ENCODE peak calls at places on chromosomes 16 and 17, in four cellular contexts. One of them, this sample, is unnamed.

GRCh38 chr17:1989135-1989534 is 36.0 kb downstream of the RTN4RL1 start:
- DNase-seq in GM12878: no peak
- DNase-seq in OCI-LY7: no peak
- DNase-seq in cardiac muscle cell: no peak
- DNase-seq in this sample: no peak

GRCh38 chr16:647173-647902 is 1.8 kb upstream of the WDR90 start:
- DNase-seq in OCI-LY7: no peak
- DNase-seq in GM12878: no peak
- DNase-seq in cardiac muscle cell: no peak
- DNase-seq in this sample: no peak

GRCh38 chr17:56291226-56291805 is 138.0 kb downstream of the ANKFN1 start:
- DNase-seq in OCI-LY7: no peak
- DNase-seq in cardiac muscle cell: no peak
- DNase-seq in GM12878: no peak
- DNase-seq in this sample: no peak

GRCh38 chr16:29011112-29011511 is 26.3 kb downstream of the LAT start:
- DNase-seq in GM12878: no peak
- DNase-seq in cardiac muscle cell: no peak
- DNase-seq in OCI-LY7: no peak
- DNase-seq in this sample: no peak

GRCh38 chr17:57340160-57340981 is 84.0 kb downstream of the MSI2 start:
- DNase-seq in OCI-LY7: no peak
- DNase-seq in GM12878: no peak
- DNase-seq in cardiac muscle cell: no peak
- DNase-seq in this sample: no peak

GRCh38 chr17:50094753-50095616 is at the start of gene PDK2:
- DNase-seq in OCI-LY7: peak; percentile 97
- DNase-seq in GM12878: peak; percentile 78
- DNase-seq in cardiac muscle cell: peak; percentile 97
- DNase-seq in this sample: peak; percentile 98

GRCh38 chr16:11391576-11391975 is 46.3 kb downstream of the RMI2 start:
- DNase-seq in cardiac muscle cell: no peak
- DNase-seq in GM12878: no peak
- DNase-seq in OCI-LY7: no peak
- DNase-seq in this sample: no peak

GRCh38 chr17:78787444-78787843 is 5.4 kb upstream of the CYTH1 start:
- DNase-seq in OCI-LY7: peak; percentile 72
- DNase-seq in GM12878: no peak
- DNase-seq in cardiac muscle cell: no peak
- DNase-seq in this sample: peak; percentile 55

GRCh38 chr17:76462556-76463290 is 4.7 kb upstream of the AANAT start:
- DNase-seq in GM12878: no peak
- DNase-seq in cardiac muscle cell: no peak
- DNase-seq in OCI-LY7: no peak
- DNase-seq in this sample: peak; percentile 42

GRCh38 chr17:74748529-74749261 is at the start of gene NHERF1:
- DNase-seq in OCI-LY7: peak; percentile 99
- DNase-seq in cardiac muscle cell: peak; percentile 98
- DNase-seq in GM12878: peak; percentile 60
- DNase-seq in this sample: peak; percentile 95

GRCh38 chr17:74750039-74750326 is 1.6 kb downstream of the NHERF1 start:
- DNase-seq in OCI-LY7: no peak
- DNase-seq in cardiac muscle cell: no peak
- DNase-seq in GM12878: no peak
- DNase-seq in this sample: no peak

GRCh38 chr17:74746922-74747321 is 1.5 kb upstream of the NHERF1 start:
- DNase-seq in cardiac muscle cell: peak; percentile 53
- DNase-seq in OCI-LY7: no peak
- DNase-seq in GM12878: no peak
- DNase-seq in this sample: no peak

GRCh38 chr17:74749262-74750038 is 1.0 kb downstream of the NHERF1 start:
- DNase-seq in cardiac muscle cell: peak; percentile 41
- DNase-seq in OCI-LY7: peak; percentile 69
- DNase-seq in GM12878: no peak
- DNase-seq in this sample: no peak

GRCh38 chr17:74748279-74748528 is 224 bp upstream of the NHERF1 start:
- DNase-seq in OCI-LY7: no peak
- DNase-seq in GM12878: no peak
- DNase-seq in cardiac muscle cell: no peak
- DNase-seq in this sample: no peak
- H3K4me1 ChIP-seq in OCI-LY7: peaks cover 40% of the 10 kb centered on the region
- H3K4me1 ChIP-seq in GM12878: peaks cover 8% of the 10 kb centered on the region
- H3K4me1 ChIP-seq in cardiac muscle cell: peaks cover 39% of the 10 kb centered on the region
- H3K4me1 ChIP-seq in this sample: peaks cover 33% of the 10 kb centered on the region

GRCh38 chr17:81445642-81446500 is 50.6 kb downstream of the BAHCC1 start:
- DNase-seq in cardiac muscle cell: no peak
- DNase-seq in OCI-LY7: no peak
- DNase-seq in GM12878: no peak
- DNase-seq in this sample: no peak

GRCh38 chr17:81443269-81443668 is 48.0 kb downstream of the BAHCC1 start:
- DNase-seq in OCI-LY7: no peak
- DNase-seq in cardiac muscle cell: no peak
- DNase-seq in GM12878: no peak
- DNase-seq in this sample: no peak

GRCh38 chr17:81442791-81443190 is 47.5 kb downstream of the BAHCC1 start:
- DNase-seq in cardiac muscle cell: no peak
- DNase-seq in GM12878: no peak
- DNase-seq in OCI-LY7: no peak
- DNase-seq in this sample: no peak

GRCh38 chr17:81447331-81447933 is 52.2 kb downstream of the BAHCC1 start:
- DNase-seq in cardiac muscle cell: no peak
- DNase-seq in GM12878: no peak
- DNase-seq in OCI-LY7: no peak
- DNase-seq in this sample: no peak

GRCh38 chr17:81444610-81445339 is 49.5 kb downstream of the BAHCC1 start:
- DNase-seq in OCI-LY7: no peak
- DNase-seq in GM12878: no peak
- DNase-seq in cardiac muscle cell: no peak
- DNase-seq in this sample: no peak
- H3K4me1 ChIP-seq in OCI-LY7: no peaks in the 10 kb centered on the region
- H3K4me1 ChIP-seq in GM12878: no peaks in the 10 kb centered on the region
- H3K4me1 ChIP-seq in cardiac muscle cell: no peaks in the 10 kb centered on the region
- H3K4me1 ChIP-seq in this sample: no peaks in the 10 kb centered on the region

GRCh38 chr17:27244019-27244418 is 49.9 kb upstream of the WSB1 start:
- DNase-seq in GM12878: no peak
- DNase-seq in cardiac muscle cell: no peak
- DNase-seq in OCI-LY7: no peak
- DNase-seq in this sample: no peak

GRCh38 chr17:27246537-27246936 is 47.4 kb upstream of the WSB1 start:
- DNase-seq in OCI-LY7: no peak
- DNase-seq in GM12878: no peak
- DNase-seq in cardiac muscle cell: no peak
- DNase-seq in this sample: no peak

GRCh38 chr17:27244481-27245223 is 49.3 kb upstream of the WSB1 start:
- DNase-seq in cardiac muscle cell: no peak
- DNase-seq in GM12878: no peak
- DNase-seq in OCI-LY7: no peak
- DNase-seq in this sample: no peak

GRCh38 chr17:27247071-27247957 is 46.6 kb upstream of the WSB1 start:
- DNase-seq in GM12878: no peak
- DNase-seq in OCI-LY7: no peak
- DNase-seq in cardiac muscle cell: no peak
- DNase-seq in this sample: no peak

DNA sequence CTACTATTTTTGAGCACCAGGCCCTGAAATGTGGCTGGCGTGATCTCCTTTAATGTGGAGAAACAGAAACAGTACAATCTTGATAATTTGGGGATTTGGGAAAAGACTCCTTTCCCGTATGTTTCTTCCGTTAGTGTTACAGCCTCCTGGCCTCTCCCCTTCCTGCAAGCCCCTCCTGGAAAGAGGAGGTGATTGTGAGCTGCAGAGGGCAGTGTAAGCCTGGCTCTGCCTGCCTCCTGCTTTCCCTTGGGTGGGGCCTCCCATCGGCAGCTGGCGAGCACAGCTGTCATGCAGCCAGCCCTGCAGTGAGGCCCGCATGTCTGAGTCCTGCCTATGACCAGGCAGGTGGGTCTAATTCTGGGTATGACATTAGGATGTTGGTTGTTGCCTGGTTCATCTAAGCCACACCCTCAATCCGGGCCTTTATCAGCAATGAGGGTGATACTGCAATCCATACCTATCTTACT is 48.7 kb upstream of the WSB1 start:
- DNase-seq in OCI-LY7: peak; percentile 77
- DNase-seq in cardiac muscle cell: peak; percentile 73
- DNase-seq in GM12878: peak; percentile 51
- DNase-seq in this sample: peak; percentile 77
- H3K4me1 ChIP-seq in OCI-LY7: peaks cover 14% of the 10 kb centered on the region
- H3K4me1 ChIP-seq in cardiac muscle cell: no peaks in the 10 kb centered on the region
- H3K4me1 ChIP-seq in GM12878: peaks cover 28% of the 10 kb centered on the region
- H3K4me1 ChIP-seq in this sample: peaks cover 4% of the 10 kb centered on the region

GRCh38 chr17:63838586-63839184 is 3.8 kb downstream of the SMARCD2 start:
- DNase-seq in OCI-LY7: no peak
- DNase-seq in GM12878: no peak
- DNase-seq in cardiac muscle cell: no peak
- DNase-seq in this sample: no peak

GRCh38 chr17:63841350-63842172 is 924 bp downstream of the SMARCD2 start:
- DNase-seq in OCI-LY7: peak; percentile 61
- DNase-seq in cardiac muscle cell: peak; percentile 77
- DNase-seq in GM12878: no peak
- DNase-seq in this sample: peak; percentile 42

GRCh38 chr17:63842540-63843386 is at the start of gene SMARCD2:
- DNase-seq in GM12878: peak; percentile 90
- DNase-seq in OCI-LY7: peak; percentile 98
- DNase-seq in cardiac muscle cell: peak; percentile 99
- DNase-seq in this sample: peak; percentile 98

GRCh38 chr17:63842173-63842539 is 329 bp downstream of the SMARCD2 start:
- DNase-seq in cardiac muscle cell: no peak
- DNase-seq in GM12878: no peak
- DNase-seq in OCI-LY7: no peak
- DNase-seq in this sample: no peak

DNA sequence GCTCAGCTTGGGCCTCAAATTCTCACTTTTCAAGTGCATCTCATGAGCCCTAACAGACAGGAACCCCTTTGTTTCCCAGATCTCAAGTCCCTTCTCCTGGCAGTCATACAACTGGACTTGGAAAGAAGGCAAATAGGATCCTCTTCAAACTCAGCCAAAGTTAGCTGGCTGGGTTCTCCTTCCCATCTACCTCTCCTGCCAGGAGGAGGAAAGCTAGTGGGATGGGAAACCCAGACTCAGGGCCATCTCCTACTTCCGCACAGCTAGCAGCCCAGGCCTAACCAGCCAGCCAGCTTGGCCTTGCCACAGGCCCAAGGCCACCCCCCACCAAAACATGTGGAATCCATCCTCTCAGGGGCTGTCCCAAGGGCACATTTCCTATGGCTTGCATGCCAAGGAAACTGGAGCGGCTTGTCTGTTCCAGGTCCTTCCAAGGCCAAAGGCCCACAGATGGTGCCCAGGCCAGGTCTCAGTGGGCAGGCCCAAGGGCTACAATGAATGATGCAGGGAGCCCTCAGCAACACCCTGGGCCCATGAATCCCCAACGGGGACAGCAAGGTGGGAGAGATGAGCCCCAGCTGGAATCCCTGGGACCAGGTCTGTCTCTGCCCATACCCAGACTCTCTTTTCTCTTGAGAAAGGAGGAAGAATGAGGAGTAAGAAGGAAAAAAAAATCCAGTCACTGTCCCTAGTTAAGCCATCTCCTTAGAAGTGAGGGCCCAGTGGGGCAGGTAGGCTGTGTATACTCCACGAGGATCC is 1.7 kb downstream of the SMARCD2 start:
- DNase-seq in OCI-LY7: no peak
- DNase-seq in cardiac muscle cell: no peak
- DNase-seq in GM12878: no peak
- DNase-seq in this sample: no peak
- H3K4me1 ChIP-seq in OCI-LY7: peaks cover 48% of the 10 kb centered on the region
- H3K4me1 ChIP-seq in cardiac muscle cell: peaks cover 26% of the 10 kb centered on the region
- H3K4me1 ChIP-seq in GM12878: peaks cover 18% of the 10 kb centered on the region
- H3K4me1 ChIP-seq in this sample: peaks cover 22% of the 10 kb centered on the region

DNA sequence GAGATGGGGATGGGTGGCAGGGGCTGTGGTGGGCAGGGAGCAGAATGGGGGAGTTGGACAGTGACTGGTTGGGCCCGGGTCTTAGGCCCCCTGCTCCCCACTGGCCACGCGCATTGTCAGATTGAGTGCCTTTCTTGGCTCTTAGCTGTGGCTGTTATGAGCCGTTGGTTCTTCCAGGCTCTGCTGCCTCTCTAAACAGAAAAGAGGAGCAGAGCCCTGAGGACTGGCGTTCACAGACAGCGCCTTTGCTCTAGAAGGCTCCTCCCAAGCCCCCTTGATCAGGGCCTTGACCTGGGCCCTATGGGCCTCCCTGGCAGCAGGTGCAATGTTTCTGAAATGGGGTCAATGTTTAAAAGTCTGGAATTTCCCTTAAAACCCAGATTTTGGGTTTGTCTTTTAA is 14.8 kb upstream of the NUDT16L1 start:
- DNase-seq in cardiac muscle cell: no peak
- DNase-seq in OCI-LY7: no peak
- DNase-seq in GM12878: no peak
- DNase-seq in this sample: no peak
- H3K4me1 ChIP-seq in cardiac muscle cell: peaks cover 13% of the 10 kb centered on the region
- H3K4me1 ChIP-seq in OCI-LY7: no peaks in the 10 kb centered on the region
- H3K4me1 ChIP-seq in GM12878: no peaks in the 10 kb centered on the region
- H3K4me1 ChIP-seq in this sample: no peaks in the 10 kb centered on the region

This sample was measured in MM.1S.